ENCODE peak calls at places on chromosomes 11 and 22, in four cellular contexts. V is astrocyte of the cerebellum, P is suprapubic skin, F is NCI-H774. T is an unnamed sample.

GRCh38 chr11:3609416-3610265 is 32.2 kb downstream of the ART5 start:
- DNase-seq in F (no peak), P (no peak), V (no peak), T (no peak)

GRCh38 chr22:35435201-35435712 is 35.3 kb downstream of the MCM5 start:
- DNase-seq in F (no peak), V (no peak), P (no peak), T (no peak)

GRCh38 chr11:4704790-4705334 is 278 bp downstream of the MMP26 start:
- DNase-seq in V (no peak), F (no peak), P (no peak), T (no peak)

GRCh38 chr11:112157274-112157766 is 6.6 kb downstream of the IL18 start:
- DNase-seq in V (peak), F (no peak), P (no peak), T (peak)

GRCh38 chr11:10743354-10744035 is 7.6 kb upstream of the CTR9 start:
- DNase-seq in P (no peak), F (no peak), V (no peak), T (no peak)

GRCh38 chr11:75505966-75506692 is 19.6 kb downstream of the GDPD5 start:
- DNase-seq in P (no peak), V (no peak), F (no peak), T (no peak)

GRCh38 chr11:131978351-131978750 is 607.9 kb downstream of the NTM start:
- DNase-seq in V (no peak), P (no peak), F (no peak), T (no peak)

GRCh38 chr11:60851327-60852059 is 4.3 kb downstream of the PTGDR2 start:
- DNase-seq in V (no peak), F (no peak), P (no peak), T (no peak)

GRCh38 chr22:35380537-35381423 is at the start of gene HMOX1:
- DNase-seq in V (peak), F (peak), P (peak), T (no peak)

GRCh38 chr11:66886671-66887221 is 29.9 kb downstream of the LRFN4 start:
- DNase-seq in V (peak), P (no peak), F (no peak), T (no peak)

GRCh38 chr11:122802876-122803275 is 35.4 kb upstream of the CRTAM start:
- DNase-seq in F (no peak), P (no peak), V (no peak), T (no peak)

GRCh38 chr22:45904236-45904635 is 72.7 kb downstream of the WNT7B start:
- DNase-seq in F (no peak), P (no peak), V (no peak), T (no peak)

GRCh38 chr11:11909727-11910126 is 68.0 kb downstream of the USP47 start:
- DNase-seq in V (peak), F (no peak), P (no peak), T (no peak)

GRCh38 chr11:1041149-1041467 is 4.6 kb upstream of the MUC6 start:
- DNase-seq in V (no peak), P (no peak), F (no peak), T (no peak)